ENCODE peak calls at places on chromosome X, in ten cellular contexts. B is GM06990, G is cardiac muscle cell, U is heart right ventricle, A is GM13976, I is nephron progenitor cell, R is dorsolateral prefrontal cortex, W is GM20000, C is spleen, P is H9. X is an unnamed sample.

GRCh38 chrX:99353412-99353811 is 1056.7 kb downstream of the PCDH19 start:
- DNase-seq in B (no peak), G (no peak), U (no peak), A (no peak), I (no peak), R (no peak), W (no peak), C (no peak), P (no peak), X (no peak)

GRCh38 chrX:47146121-47146935 is 1.3 kb downstream of the RBM10 start:
- DNase-seq in B (no peak), G (no peak), U (no peak), A (no peak), I (no peak), R (no peak), W (no peak), C (peak; percentile 44), P (no peak), X (no peak)

GRCh38 chrX:267771-268261 is 13.4 kb upstream of the PLCXD1 start:
- DNase-seq in B (no peak), G (no peak), U (no peak), A (no peak), I (no peak), R (no peak), W (no peak), C (peak; percentile 71), P (peak; percentile 74), X (peak; percentile 60)

GRCh38 chrX:78333521-78333920 is 6.1 kb upstream of the CYSLTR1 start:
- DNase-seq in B (peak; percentile 42), G (no peak), U (no peak), A (peak; percentile 13), I (no peak), R (no peak), W (peak; percentile 25), C (no peak), P (no peak), X (no peak)

GRCh38 chrX:36434521-36434920 is 515.0 kb downstream of the CFAP47 start:
- DNase-seq in B (no peak), G (no peak), U (no peak), A (no peak), I (no peak), R (no peak), W (no peak), C (no peak), P (no peak), X (no peak)

GRCh38 chrX:17725176-17725575 is 12.1 kb upstream of the SCML1 start:
- DNase-seq in B (no peak), G (peak; percentile 3), U (no peak), A (no peak), I (no peak), R (no peak), W (no peak), C (no peak), P (no peak), X (no peak)

GRCh38 chrX:31138124-31138523 is 66.3 kb upstream of the FTHL17 start:
- DNase-seq in B (no peak), G (no peak), U (no peak), A (no peak), I (no peak), R (no peak), W (no peak), C (no peak), P (no peak), X (no peak)

GRCh38 chrX:29225670-29226069 is 638.4 kb downstream of the IL1RAPL1 start:
- DNase-seq in B (no peak), G (no peak), U (no peak), A (no peak), I (no peak), R (no peak), W (no peak), C (no peak), P (peak; percentile 52), X (no peak)

GRCh38 chrX:73400136-73400748 is 46.6 kb upstream of the CDX4 start:
- DNase-seq in B (no peak), G (no peak), U (no peak), A (no peak), I (no peak), R (no peak), W (no peak), C (no peak), P (no peak), X (no peak)

GRCh38 chrX:73398185-73398914 is 48.5 kb upstream of the CDX4 start:
- DNase-seq in B (no peak), G (no peak), U (no peak), A (no peak), I (no peak), R (no peak), W (no peak), C (no peak), P (no peak), X (no peak)

DNA sequence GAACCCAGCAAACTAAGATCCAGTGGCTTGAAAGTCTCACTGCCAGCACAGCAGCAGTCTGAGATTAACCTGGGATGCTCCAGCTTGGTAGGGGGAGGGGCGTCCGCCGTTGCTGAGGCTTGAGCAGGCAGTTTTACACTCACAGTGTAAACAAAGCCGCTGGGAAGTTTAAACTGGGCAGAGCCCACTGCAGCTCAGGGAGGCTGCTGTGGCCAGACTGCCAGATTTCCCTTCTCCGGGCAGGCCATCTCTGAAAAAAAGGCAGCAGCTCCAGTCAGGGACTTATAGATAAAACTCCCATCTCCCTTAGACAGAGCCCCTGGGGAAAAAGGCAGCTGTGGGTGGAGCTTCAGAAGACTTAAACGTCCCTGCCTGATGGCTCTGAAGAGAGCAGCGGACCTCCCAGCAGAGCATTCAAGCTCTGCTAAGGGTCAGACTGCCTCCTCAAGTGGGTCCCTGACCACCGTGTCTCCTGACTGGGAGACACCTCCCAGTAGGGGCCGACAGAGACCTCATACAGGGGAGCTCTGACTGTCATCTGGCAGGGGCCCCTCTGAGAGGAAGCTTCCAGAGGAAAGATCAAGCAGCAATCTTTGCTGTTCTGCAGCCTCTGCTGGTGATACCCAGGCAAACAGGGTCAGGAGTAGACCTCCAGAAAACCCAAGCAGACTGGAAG is 45.1 kb upstream of the CDX4 start:
- DNase-seq in B (no peak), G (no peak), U (no peak), A (no peak), I (peak; percentile 50), R (no peak), W (no peak), C (no peak), P (peak; percentile 51), X (no peak)
- TF ChIP-seq CTCF in B (no peak), G (no peak), U (no peak), A (no peak), I (no peak), R (no peak), W (no peak), C (no peak), P (peak; percentile 40), X (no peak)

GRCh38 chrX:134423606-134424005 is 36.4 kb upstream of the HPRT1 start:
- DNase-seq in B (no peak), G (peak; percentile 50), U (no peak), A (no peak), I (no peak), R (no peak), W (no peak), C (no peak), P (no peak), X (no peak)
- TF ChIP-seq CTCF in B (peak; percentile 24), G (peak; percentile 41), U (peak; percentile 29), A (no peak), I (no peak), R (peak; percentile 21), W (no peak), C (no peak), P (peak; percentile 39), X (no peak)

GRCh38 chrX:24990585-24990984 is 25.2 kb downstream of the ARX start:
- DNase-seq in B (no peak), G (no peak), U (no peak), A (no peak), I (no peak), R (no peak), W (no peak), C (no peak), P (peak; percentile 43), X (no peak)

GRCh38 chrX:25001808-25002657 is 13.7 kb downstream of the ARX start:
- DNase-seq in B (no peak), G (no peak), U (no peak), A (no peak), I (peak; percentile 36), R (no peak), W (no peak), C (no peak), P (no peak), X (no peak)

GRCh38 chrX:24999501-24999900 is 16.3 kb downstream of the ARX start:
- DNase-seq in B (no peak), G (no peak), U (no peak), A (no peak), I (no peak), R (no peak), W (no peak), C (no peak), P (no peak), X (no peak)

GRCh38 chrX:24993887-24994286 is 21.9 kb downstream of the ARX start:
- DNase-seq in B (no peak), G (no peak), U (no peak), A (no peak), I (no peak), R (no peak), W (no peak), C (no peak), P (no peak), X (no peak)

DNA sequence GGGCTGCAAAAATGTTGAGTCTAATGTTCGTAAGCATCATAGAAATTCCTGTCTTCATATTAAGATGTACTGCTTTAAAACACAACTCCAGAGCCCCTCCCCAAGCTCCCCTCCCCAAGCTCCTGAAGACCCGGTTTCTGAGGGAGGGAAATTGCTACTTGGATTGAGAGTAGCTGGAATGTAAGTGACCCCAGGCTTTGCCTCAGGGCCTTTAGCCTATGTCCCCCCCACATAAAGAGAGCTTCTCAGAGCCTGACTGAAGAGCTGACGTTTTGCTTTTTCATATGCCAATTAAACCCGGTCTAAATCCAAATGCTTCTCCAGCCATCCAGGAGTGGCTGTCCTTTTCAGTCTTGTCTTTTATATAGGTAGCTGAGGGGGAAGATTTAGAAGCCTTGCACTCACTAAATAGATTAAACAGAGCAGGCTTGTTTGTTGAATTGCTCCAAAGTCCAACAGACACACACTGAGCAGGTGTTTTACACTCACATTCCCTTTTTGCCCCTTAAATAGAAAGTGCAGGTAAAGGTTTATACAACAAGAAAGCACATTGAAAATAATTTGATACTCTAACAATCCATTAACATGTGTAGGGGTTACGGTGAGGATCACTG is 19.6 kb downstream of the ARX start:
- DNase-seq in B (no peak), G (no peak), U (no peak), A (no peak), I (no peak), R (no peak), W (no peak), C (no peak), P (peak; percentile 49), X (no peak)
- TF ChIP-seq CTCF in B (no peak), G (no peak), U (no peak), A (no peak), I (no peak), R (no peak), W (no peak), C (no peak), P (no peak), X (no peak)

DNA sequence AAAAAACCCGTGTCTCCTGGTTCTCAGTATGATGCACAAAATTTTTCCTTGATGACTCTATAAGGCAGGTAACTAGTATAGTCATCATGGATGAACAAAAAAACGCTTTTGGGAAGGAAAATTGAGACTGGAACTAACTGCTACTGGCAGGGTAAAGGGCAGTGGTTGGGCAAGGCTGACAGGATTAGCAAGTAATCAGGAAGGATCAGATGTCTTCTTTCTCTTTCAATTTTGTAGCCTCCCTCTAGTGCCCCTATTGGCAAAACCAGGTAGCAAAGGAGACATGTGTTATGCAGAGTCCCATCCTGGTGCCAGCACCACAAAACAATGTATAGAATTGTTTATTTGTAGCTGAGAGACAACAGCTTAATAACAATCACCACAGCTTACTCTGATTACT is 12.8 kb upstream of the SLITRK4 start:
- DNase-seq in B (no peak), G (peak; percentile 27), U (no peak), A (no peak), I (no peak), R (no peak), W (no peak), C (no peak), P (peak; percentile 30), X (no peak)
- TF ChIP-seq CTCF in B (peak; percentile 17), G (peak; percentile 38), U (no peak), A (peak; percentile 13), I (peak; percentile 31), R (no peak), W (no peak), C (no peak), P (peak; percentile 57), X (peak; percentile 9)